ENCODE peak calls at places on chromosomes 16 and 17, in six cellular contexts. P is sigmoid colon, S is heart left ventricle, Q is prostate gland, B is stomach, R is body of pancreas. I is an unnamed sample.

GRCh38 chr16:67873435-67874146 is 739 bp downstream of the EDC4 start:
- DNase-seq in S (no peak), B (no peak), Q (no peak), P (no peak), R (no peak), I (no peak)

GRCh38 chr17:18224428-18225120 is 861 bp upstream of the LLGL1 start:
- DNase-seq in B (no peak), Q (no peak), S (peak; percentile 65), P (no peak), R (no peak), I (no peak)

GRCh38 chr17:63774982-63775290 is 966 bp downstream of the DDX42 start:
- DNase-seq in B (no peak), R (no peak), P (no peak), S (no peak), Q (no peak), I (no peak)

GRCh38 chr17:80005360-80006338 is 30.0 kb downstream of the TBC1D16 start:
- DNase-seq in B (peak; percentile 56), Q (no peak), S (peak; percentile 53), R (peak; percentile 66), P (no peak), I (no peak)

GRCh38 chr16:82639666-82640336 is 13.0 kb downstream of the CDH13 start:
- DNase-seq in S (peak; percentile 61), R (peak; percentile 26), B (peak; percentile 62), P (peak; percentile 56), Q (no peak), I (no peak)

GRCh38 chr16:30473231-30474061 is 904 bp downstream of the ITGAL start:
- DNase-seq in R (no peak), S (no peak), Q (no peak), P (no peak), B (no peak), I (no peak)

GRCh38 chr17:55289106-55289446 is 24.3 kb downstream of the HLF start:
- DNase-seq in S (peak; percentile 57), Q (no peak), R (no peak), B (no peak), P (no peak), I (no peak)

GRCh38 chr16:56574625-56575024 is 9.8 kb downstream of the MT4 start:
- DNase-seq in Q (no peak), B (no peak), R (no peak), P (no peak), S (no peak), I (no peak)

GRCh38 chr17:68468334-68468733 is 11.0 kb upstream of the WIPI1 start:
- DNase-seq in R (no peak), Q (no peak), B (no peak), S (peak; percentile 44), P (no peak), I (no peak)

GRCh38 chr17:65593870-65594584 is 32.6 kb upstream of the AXIN2 start:
- DNase-seq in P (no peak), Q (no peak), S (no peak), B (no peak), R (no peak), I (peak; percentile 9)

GRCh38 chr17:44258811-44259351 is 9.1 kb downstream of the SLC4A1 start:
- DNase-seq in S (no peak), B (no peak), R (no peak), Q (no peak), P (no peak), I (no peak)

GRCh38 chr17:45904886-45905285 is 10.5 kb downstream of the MAPT start:
- DNase-seq in B (no peak), S (no peak), P (no peak), Q (no peak), R (no peak), I (no peak)

GRCh38 chr17:57916925-57917858 is 38.0 kb downstream of the CUEDC1 start:
- DNase-seq in P (no peak), B (no peak), Q (no peak), S (peak; percentile 55), R (no peak), I (no peak)

GRCh38 chr17:76453431-76453743 is 435 bp upstream of the UBE2O start:
- DNase-seq in S (no peak), B (no peak), R (no peak), Q (no peak), P (no peak), I (no peak)
- H3K4me3 ChIP-seq in S (no peak overlapping the region), B (peak overlapping the region; percentile 88), R (no peak overlapping the region), Q (peak overlapping the region; percentile 65), P (peak overlapping the region; percentile 94), I (peak overlapping the region; percentile 95)

GRCh38 chr16:80463776-80464175 is 77.0 kb upstream of the DYNLRB2 start:
- DNase-seq in S (no peak), B (no peak), R (no peak), Q (no peak), P (no peak), I (no peak)
- H3K4me1 ChIP-seq in S (no peaks in the 10 kb centered on the region), B (peaks cover 15% of the 10 kb centered on the region), R (peaks cover 5% of the 10 kb centered on the region), Q (no peaks in the 10 kb centered on the region), P (no peaks in the 10 kb centered on the region), I (peaks cover 4% of the 10 kb centered on the region)

DNA sequence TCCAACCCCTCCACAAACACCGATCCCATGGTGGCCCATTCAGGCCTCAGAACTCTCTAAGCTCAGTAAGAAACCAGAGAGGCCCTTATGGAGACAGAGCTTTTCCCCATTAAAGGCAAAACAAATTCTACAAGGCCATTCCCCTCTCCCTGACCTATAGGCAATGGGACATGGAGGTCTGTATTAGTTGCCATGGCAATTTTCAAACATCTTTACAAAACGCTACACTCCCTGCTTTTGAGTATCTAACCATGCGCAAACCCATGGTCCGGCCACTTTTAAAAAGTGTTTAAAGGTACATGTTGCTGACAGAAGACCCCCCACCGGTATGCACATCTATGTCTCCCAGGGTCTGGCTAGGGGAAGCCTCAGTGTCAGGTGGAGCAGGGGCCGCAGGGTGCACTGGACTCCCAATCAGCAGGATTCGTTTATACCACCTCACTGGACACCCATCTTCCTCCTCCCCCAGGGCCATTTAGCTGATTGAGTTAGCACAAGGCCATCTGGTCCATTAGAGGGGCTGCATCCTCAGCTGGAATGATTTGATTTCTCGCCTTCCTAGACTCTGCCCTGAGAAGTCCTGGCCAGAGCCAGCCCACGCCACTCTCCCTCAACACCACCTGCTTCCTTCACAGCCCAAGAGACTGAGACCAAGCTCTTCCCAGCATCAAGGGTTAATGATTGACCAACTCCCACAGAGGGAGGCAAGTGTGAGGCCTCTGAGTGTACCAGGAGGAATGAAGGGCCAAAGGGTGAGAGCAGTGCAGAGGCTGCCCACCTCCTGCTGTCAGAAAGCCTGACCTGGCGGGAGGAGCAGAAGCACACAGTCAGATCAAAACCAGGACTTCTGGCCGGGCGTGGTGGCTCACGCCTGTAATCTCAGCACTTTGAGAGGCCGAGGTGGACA is 10.9 kb downstream of the ACLY start:
- DNase-seq in Q (no peak), S (no peak), B (no peak), P (no peak), R (peak; percentile 65), I (no peak)
- TF ChIP-seq POLR2A in Q (no peak), S (no peak), B (no peak), P (no peak), R (no peak), I (no peak)

DNA sequence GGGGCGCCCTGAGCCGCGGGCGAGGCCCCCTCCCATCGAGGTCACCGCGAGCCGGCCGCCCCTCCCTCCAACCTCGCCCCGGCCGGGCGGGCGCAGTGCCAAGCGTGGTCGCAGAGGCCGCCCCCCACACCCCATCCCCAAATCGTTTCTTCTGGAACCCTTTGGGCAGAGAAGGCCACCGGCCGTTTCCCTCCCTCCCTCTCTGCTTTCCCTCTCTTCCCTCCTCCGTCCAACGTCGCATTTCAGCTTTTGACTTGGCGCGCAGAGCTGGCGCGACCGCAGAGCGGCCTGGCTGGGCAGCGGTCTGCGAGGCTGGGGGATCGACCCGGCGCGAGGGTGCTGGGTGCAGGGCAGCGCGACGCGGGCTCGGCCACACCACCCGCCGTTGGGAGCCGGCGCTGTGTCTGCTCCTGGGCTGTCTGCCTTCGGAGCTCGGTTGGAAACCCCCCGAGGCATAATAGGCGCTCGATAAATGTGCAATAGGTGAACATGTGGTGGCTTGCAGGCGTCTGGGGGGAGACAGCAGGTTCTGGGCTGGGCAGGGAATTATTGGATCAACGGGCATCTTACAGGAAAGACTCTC is 2.9 kb upstream of the NTN3 start:
- DNase-seq in Q (peak; percentile 56), S (no peak), B (no peak), P (no peak), R (no peak), I (no peak)
- H3K4me3 ChIP-seq in Q (peak overlapping the region; percentile 49), S (peak overlapping the region; percentile 32), B (peak overlapping the region; percentile 59), P (peak overlapping the region; percentile 45), R (peak overlapping the region; percentile 1), I (peak overlapping the region; percentile 35)

GRCh38 chr16:47018223-47018891 is 44.9 kb upstream of the DNAJA2 start:
- DNase-seq in S (no peak), R (peak; percentile 70), Q (peak; percentile 55), B (peak; percentile 72), P (no peak), I (no peak)

GRCh38 chr16:47016700-47017133 is 43.2 kb upstream of the DNAJA2 start:
- DNase-seq in R (no peak), B (no peak), P (no peak), S (no peak), Q (no peak), I (no peak)

GRCh38 chr16:47017636-47018035 is 44.2 kb upstream of the DNAJA2 start:
- DNase-seq in P (no peak), Q (no peak), S (no peak), B (no peak), R (no peak), I (no peak)

GRCh38 chr16:47013910-47014309 is 40.4 kb upstream of the DNAJA2 start:
- DNase-seq in Q (no peak), B (no peak), P (no peak), S (no peak), R (no peak), I (no peak)

GRCh38 chr16:47019563-47019962 is 46.1 kb upstream of the DNAJA2 start:
- DNase-seq in R (no peak), B (no peak), Q (no peak), P (no peak), S (no peak), I (no peak)
- H3K4me1 ChIP-seq in R (no peaks in the 10 kb centered on the region), B (no peaks in the 10 kb centered on the region), Q (no peaks in the 10 kb centered on the region), P (no peaks in the 10 kb centered on the region), S (no peaks in the 10 kb centered on the region), I (no peaks in the 10 kb centered on the region)

GRCh38 chr17:75125984-75126383 is 5.6 kb downstream of the NT5C start:
- DNase-seq in B (no peak), R (no peak), Q (no peak), P (no peak), S (no peak), I (no peak)
- TF ChIP-seq POLR2A in B (no peak), R (no peak), Q (no peak), P (no peak), S (no peak), I (no peak)

GRCh38 chr16:77183137-77183536 is 7.9 kb upstream of the MON1B start:
- DNase-seq in Q (no peak), B (no peak), P (no peak), R (no peak), S (no peak), I (no peak)
- H3K4me3 ChIP-seq in Q (no peak overlapping the region), B (no peak overlapping the region), P (no peak overlapping the region), R (no peak overlapping the region), S (no peak overlapping the region), I (no peak overlapping the region)

GRCh38 chr17:37699285-37699973 is 45.4 kb downstream of the HNF1B start:
- DNase-seq in Q (no peak), B (no peak), R (no peak), S (no peak), P (no peak), I (no peak)
- H3K4me1 ChIP-seq in Q (no peaks in the 10 kb centered on the region), B (no peaks in the 10 kb centered on the region), R (peaks cover 34% of the 10 kb centered on the region), S (no peaks in the 10 kb centered on the region), P (no peaks in the 10 kb centered on the region), I (no peaks in the 10 kb centered on the region)

I was measured in tibial nerve.